ENCODE peak calls at places on chromosomes 16 and 17, in eight cellular contexts. One of them, this sample, is unnamed.

GRCh38 chr17:64281962-64282752 is 19.1 kb upstream of the TEX2 start:
- DNase-seq in fibroblast of lung: peak; percentile 72
- DNase-seq in lower lobe of right lung: peak; percentile 77
- DNase-seq in CD4-positive, alpha-beta T cell: peak; percentile 42
- DNase-seq in A549: peak; percentile 68
- DNase-seq in esophagus squamous epithelium: no peak
- DNase-seq in tibial nerve: peak; percentile 60
- DNase-seq in substantia nigra: peak; percentile 63
- DNase-seq in this sample: peak; percentile 37

GRCh38 chr16:22372882-22373661 is 1.3 kb downstream of the CDR2 start:
- DNase-seq in fibroblast of lung: no peak
- DNase-seq in lower lobe of right lung: no peak
- DNase-seq in CD4-positive, alpha-beta T cell: no peak
- DNase-seq in A549: no peak
- DNase-seq in esophagus squamous epithelium: no peak
- DNase-seq in tibial nerve: no peak
- DNase-seq in substantia nigra: no peak
- DNase-seq in this sample: no peak

GRCh38 chr17:6471531-6472465 is 27.5 kb downstream of the PIMREG start:
- DNase-seq in fibroblast of lung: peak; percentile 70
- DNase-seq in lower lobe of right lung: no peak
- DNase-seq in CD4-positive, alpha-beta T cell: no peak
- DNase-seq in A549: peak; percentile 62
- DNase-seq in esophagus squamous epithelium: no peak
- DNase-seq in tibial nerve: no peak
- DNase-seq in substantia nigra: peak; percentile 82
- DNase-seq in this sample: no peak

GRCh38 chr16:55532227-55532626 is 23.4 kb downstream of the LPCAT2 start:
- DNase-seq in fibroblast of lung: peak; percentile 33
- DNase-seq in lower lobe of right lung: no peak
- DNase-seq in CD4-positive, alpha-beta T cell: no peak
- DNase-seq in A549: no peak
- DNase-seq in esophagus squamous epithelium: no peak
- DNase-seq in tibial nerve: no peak
- DNase-seq in substantia nigra: no peak
- DNase-seq in this sample: no peak

GRCh38 chr16:80680839-80681238 is 123.6 kb downstream of the CDYL2 start:
- DNase-seq in fibroblast of lung: no peak
- DNase-seq in lower lobe of right lung: no peak
- DNase-seq in CD4-positive, alpha-beta T cell: no peak
- DNase-seq in A549: no peak
- DNase-seq in esophagus squamous epithelium: no peak
- DNase-seq in tibial nerve: no peak
- DNase-seq in substantia nigra: no peak
- DNase-seq in this sample: no peak

GRCh38 chr17:12789976-12790805 is 893 bp downstream of the ARHGAP44 start:
- DNase-seq in fibroblast of lung: no peak
- DNase-seq in lower lobe of right lung: no peak
- DNase-seq in CD4-positive, alpha-beta T cell: no peak
- DNase-seq in A549: no peak
- DNase-seq in esophagus squamous epithelium: no peak
- DNase-seq in tibial nerve: no peak
- DNase-seq in substantia nigra: peak; percentile 46
- DNase-seq in this sample: no peak

GRCh38 chr17:14318906-14319205 is 18.0 kb downstream of the HS3ST3B1 start:
- DNase-seq in fibroblast of lung: no peak
- DNase-seq in lower lobe of right lung: no peak
- DNase-seq in CD4-positive, alpha-beta T cell: no peak
- DNase-seq in A549: no peak
- DNase-seq in esophagus squamous epithelium: no peak
- DNase-seq in tibial nerve: no peak
- DNase-seq in substantia nigra: no peak
- DNase-seq in this sample: no peak

GRCh38 chr16:82067810-82068325 is 32.8 kb downstream of the HSD17B2 start:
- DNase-seq in fibroblast of lung: no peak
- DNase-seq in lower lobe of right lung: no peak
- DNase-seq in CD4-positive, alpha-beta T cell: no peak
- DNase-seq in A549: no peak
- DNase-seq in esophagus squamous epithelium: no peak
- DNase-seq in tibial nerve: no peak
- DNase-seq in substantia nigra: no peak
- DNase-seq in this sample: no peak

GRCh38 chr16:29745126-29745852 is 501 bp downstream of the C16orf54 start:
- DNase-seq in fibroblast of lung: no peak
- DNase-seq in lower lobe of right lung: peak; percentile 56
- DNase-seq in CD4-positive, alpha-beta T cell: peak; percentile 54
- DNase-seq in A549: no peak
- DNase-seq in esophagus squamous epithelium: no peak
- DNase-seq in tibial nerve: no peak
- DNase-seq in substantia nigra: no peak
- DNase-seq in this sample: no peak

GRCh38 chr17:8844229-8845218 is 22.9 kb downstream of the PIK3R6 start:
- DNase-seq in fibroblast of lung: no peak
- DNase-seq in lower lobe of right lung: no peak
- DNase-seq in CD4-positive, alpha-beta T cell: no peak
- DNase-seq in A549: no peak
- DNase-seq in esophagus squamous epithelium: no peak
- DNase-seq in tibial nerve: no peak
- DNase-seq in substantia nigra: no peak
- DNase-seq in this sample: no peak

GRCh38 chr17:28759296-28759865 is 15.6 kb downstream of the TRAF4 start:
- DNase-seq in fibroblast of lung: no peak
- DNase-seq in lower lobe of right lung: no peak
- DNase-seq in CD4-positive, alpha-beta T cell: no peak
- DNase-seq in A549: no peak
- DNase-seq in esophagus squamous epithelium: no peak
- DNase-seq in tibial nerve: no peak
- DNase-seq in substantia nigra: peak; percentile 9
- DNase-seq in this sample: no peak

DNA sequence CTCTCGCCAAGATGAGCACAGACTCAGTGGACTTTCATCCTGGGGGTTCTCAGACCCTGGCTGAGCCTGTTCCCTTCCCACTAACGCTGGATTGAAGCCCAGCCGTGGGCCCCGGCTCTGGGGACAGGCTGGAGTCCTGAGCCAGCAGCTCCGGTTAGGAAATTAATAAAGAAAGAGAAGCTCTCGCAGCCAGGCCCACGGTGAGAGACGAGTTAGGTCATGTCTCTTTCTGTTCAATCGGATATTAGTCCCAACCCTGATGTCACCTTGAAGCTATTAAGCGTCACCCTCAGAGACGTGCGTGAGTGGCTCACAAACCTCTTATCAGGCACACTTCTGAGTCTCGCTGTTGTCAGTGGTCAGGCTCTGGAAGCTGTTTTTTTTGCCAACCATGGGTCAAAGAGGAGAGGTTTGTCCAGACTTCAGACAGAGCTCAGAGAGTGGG is 27.0 kb downstream of the MEOX1 start:
- DNase-seq in fibroblast of lung: peak; percentile 43
- DNase-seq in lower lobe of right lung: no peak
- DNase-seq in CD4-positive, alpha-beta T cell: no peak
- DNase-seq in A549: no peak
- DNase-seq in esophagus squamous epithelium: no peak
- DNase-seq in tibial nerve: no peak
- DNase-seq in substantia nigra: no peak
- DNase-seq in this sample: peak; percentile 49
- H3K27ac ChIP-seq in fibroblast of lung: no peak overlapping the region
- H3K27ac ChIP-seq in lower lobe of right lung: no peak overlapping the region
- H3K27ac ChIP-seq in CD4-positive, alpha-beta T cell: no peak overlapping the region
- H3K27ac ChIP-seq in A549: no peak overlapping the region
- H3K27ac ChIP-seq in esophagus squamous epithelium: peak overlapping the region; percentile 52
- H3K27ac ChIP-seq in tibial nerve: peak overlapping the region; percentile 23
- H3K27ac ChIP-seq in substantia nigra: no peak overlapping the region
- H3K27ac ChIP-seq in this sample: peak overlapping the region; percentile 30

GRCh38 chr17:60577147-60577925 is 22.7 kb upstream of the PPM1D start:
- DNase-seq in fibroblast of lung: peak; percentile 47
- DNase-seq in lower lobe of right lung: no peak
- DNase-seq in CD4-positive, alpha-beta T cell: no peak
- DNase-seq in A549: no peak
- DNase-seq in esophagus squamous epithelium: no peak
- DNase-seq in tibial nerve: peak; percentile 41
- DNase-seq in substantia nigra: peak; percentile 35
- DNase-seq in this sample: no peak

GRCh38 chr17:60579090-60579489 is 20.9 kb upstream of the PPM1D start:
- DNase-seq in fibroblast of lung: peak; percentile 18
- DNase-seq in lower lobe of right lung: no peak
- DNase-seq in CD4-positive, alpha-beta T cell: no peak
- DNase-seq in A549: no peak
- DNase-seq in esophagus squamous epithelium: no peak
- DNase-seq in tibial nerve: no peak
- DNase-seq in substantia nigra: no peak
- DNase-seq in this sample: no peak

GRCh38 chr17:60573139-60573975 is 26.6 kb upstream of the PPM1D start:
- DNase-seq in fibroblast of lung: peak; percentile 91
- DNase-seq in lower lobe of right lung: no peak
- DNase-seq in CD4-positive, alpha-beta T cell: no peak
- DNase-seq in A549: no peak
- DNase-seq in esophagus squamous epithelium: no peak
- DNase-seq in tibial nerve: no peak
- DNase-seq in substantia nigra: no peak
- DNase-seq in this sample: no peak
- H3K27ac ChIP-seq in fibroblast of lung: no peak overlapping the region
- H3K27ac ChIP-seq in lower lobe of right lung: peak overlapping the region; percentile 66
- H3K27ac ChIP-seq in CD4-positive, alpha-beta T cell: no peak overlapping the region
- H3K27ac ChIP-seq in A549: no peak overlapping the region
- H3K27ac ChIP-seq in esophagus squamous epithelium: peak overlapping the region; percentile 75
- H3K27ac ChIP-seq in tibial nerve: peak overlapping the region; percentile 75
- H3K27ac ChIP-seq in substantia nigra: no peak overlapping the region
- H3K27ac ChIP-seq in this sample: peak overlapping the region; percentile 46

GRCh38 chr17:37697331-37697730 is 47.5 kb downstream of the HNF1B start:
- DNase-seq in fibroblast of lung: no peak
- DNase-seq in lower lobe of right lung: no peak
- DNase-seq in CD4-positive, alpha-beta T cell: no peak
- DNase-seq in A549: no peak
- DNase-seq in esophagus squamous epithelium: no peak
- DNase-seq in tibial nerve: no peak
- DNase-seq in substantia nigra: no peak
- DNase-seq in this sample: no peak

GRCh38 chr17:37698856-37699255 is 46.0 kb downstream of the HNF1B start:
- DNase-seq in fibroblast of lung: no peak
- DNase-seq in lower lobe of right lung: no peak
- DNase-seq in CD4-positive, alpha-beta T cell: no peak
- DNase-seq in A549: no peak
- DNase-seq in esophagus squamous epithelium: no peak
- DNase-seq in tibial nerve: no peak
- DNase-seq in substantia nigra: no peak
- DNase-seq in this sample: no peak

GRCh38 chr17:37696366-37696765 is 48.5 kb downstream of the HNF1B start:
- DNase-seq in fibroblast of lung: no peak
- DNase-seq in lower lobe of right lung: no peak
- DNase-seq in CD4-positive, alpha-beta T cell: no peak
- DNase-seq in A549: no peak
- DNase-seq in esophagus squamous epithelium: no peak
- DNase-seq in tibial nerve: no peak
- DNase-seq in substantia nigra: no peak
- DNase-seq in this sample: no peak

GRCh38 chr17:37699285-37699973 is 45.4 kb downstream of the HNF1B start:
- DNase-seq in fibroblast of lung: peak; percentile 63
- DNase-seq in lower lobe of right lung: no peak
- DNase-seq in CD4-positive, alpha-beta T cell: no peak
- DNase-seq in A549: no peak
- DNase-seq in esophagus squamous epithelium: no peak
- DNase-seq in tibial nerve: no peak
- DNase-seq in substantia nigra: no peak
- DNase-seq in this sample: no peak

GRCh38 chr17:37698132-37698615 is 46.7 kb downstream of the HNF1B start:
- DNase-seq in fibroblast of lung: peak; percentile 77
- DNase-seq in lower lobe of right lung: no peak
- DNase-seq in CD4-positive, alpha-beta T cell: no peak
- DNase-seq in A549: peak; percentile 58
- DNase-seq in esophagus squamous epithelium: no peak
- DNase-seq in tibial nerve: no peak
- DNase-seq in substantia nigra: no peak
- DNase-seq in this sample: no peak
- H3K27ac ChIP-seq in fibroblast of lung: no peak overlapping the region
- H3K27ac ChIP-seq in lower lobe of right lung: no peak overlapping the region
- H3K27ac ChIP-seq in CD4-positive, alpha-beta T cell: no peak overlapping the region
- H3K27ac ChIP-seq in A549: no peak overlapping the region
- H3K27ac ChIP-seq in esophagus squamous epithelium: no peak overlapping the region
- H3K27ac ChIP-seq in tibial nerve: no peak overlapping the region
- H3K27ac ChIP-seq in substantia nigra: no peak overlapping the region
- H3K27ac ChIP-seq in this sample: no peak overlapping the region

GRCh38 chr17:4520881-4521600 is 22.4 kb downstream of the SPNS2 start:
- DNase-seq in fibroblast of lung: no peak
- DNase-seq in lower lobe of right lung: peak; percentile 86
- DNase-seq in CD4-positive, alpha-beta T cell: no peak
- DNase-seq in A549: no peak
- DNase-seq in esophagus squamous epithelium: no peak
- DNase-seq in tibial nerve: no peak
- DNase-seq in substantia nigra: no peak
- DNase-seq in this sample: no peak

GRCh38 chr17:4519361-4519788 is 20.7 kb downstream of the SPNS2 start:
- DNase-seq in fibroblast of lung: no peak
- DNase-seq in lower lobe of right lung: peak; percentile 86
- DNase-seq in CD4-positive, alpha-beta T cell: no peak
- DNase-seq in A549: no peak
- DNase-seq in esophagus squamous epithelium: no peak
- DNase-seq in tibial nerve: no peak
- DNase-seq in substantia nigra: peak; percentile 39
- DNase-seq in this sample: no peak

GRCh38 chr17:4522661-4523060 is 24.0 kb downstream of the SPNS2 start:
- DNase-seq in fibroblast of lung: no peak
- DNase-seq in lower lobe of right lung: no peak
- DNase-seq in CD4-positive, alpha-beta T cell: no peak
- DNase-seq in A549: no peak
- DNase-seq in esophagus squamous epithelium: no peak
- DNase-seq in tibial nerve: no peak
- DNase-seq in substantia nigra: no peak
- DNase-seq in this sample: no peak

GRCh38 chr17:4518901-4519300 is 20.2 kb downstream of the SPNS2 start:
- DNase-seq in fibroblast of lung: no peak
- DNase-seq in lower lobe of right lung: no peak
- DNase-seq in CD4-positive, alpha-beta T cell: no peak
- DNase-seq in A549: no peak
- DNase-seq in esophagus squamous epithelium: no peak
- DNase-seq in tibial nerve: no peak
- DNase-seq in substantia nigra: no peak
- DNase-seq in this sample: no peak

DNA sequence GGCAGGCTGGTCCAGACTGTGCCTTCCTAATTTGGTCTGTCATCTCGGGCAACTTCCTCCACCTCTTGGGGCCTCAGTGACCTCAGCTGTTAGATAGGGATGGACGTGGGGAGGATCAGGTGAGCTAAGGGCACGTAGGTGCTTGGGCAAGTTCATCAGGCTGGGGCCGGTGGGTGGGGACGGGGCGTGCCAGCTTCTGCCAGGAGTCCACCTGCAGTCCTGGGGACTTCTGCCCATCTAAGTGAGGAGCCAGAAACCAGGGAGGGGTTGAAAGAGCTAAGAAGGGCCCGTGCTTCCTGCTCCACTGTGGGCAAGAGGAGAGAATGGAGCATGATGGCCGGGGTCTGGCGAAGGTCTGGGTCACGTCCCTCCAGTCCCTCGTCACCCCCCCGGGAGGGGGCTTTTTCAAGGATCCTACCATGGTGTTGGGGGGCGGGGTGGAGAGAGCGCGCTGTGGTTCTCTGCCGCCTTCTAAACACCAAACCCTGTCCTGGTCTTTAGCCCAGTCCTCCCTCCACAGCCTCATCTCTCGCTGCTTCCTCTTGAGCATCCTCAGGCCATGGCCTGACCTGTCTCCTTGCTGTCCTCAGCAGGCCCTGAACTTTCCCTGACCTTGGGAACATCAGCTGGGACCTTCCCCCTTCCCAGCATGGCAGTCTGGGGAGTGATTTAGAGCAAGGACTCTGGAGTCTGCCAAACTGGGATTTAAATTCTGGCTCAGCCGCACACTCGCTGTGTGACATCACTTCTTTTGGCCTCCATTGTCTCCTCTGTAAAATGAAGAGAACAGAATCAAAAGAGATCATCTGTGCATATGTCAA is 21.6 kb downstream of the SPNS2 start:
- DNase-seq in fibroblast of lung: no peak
- DNase-seq in lower lobe of right lung: no peak
- DNase-seq in CD4-positive, alpha-beta T cell: no peak
- DNase-seq in A549: no peak
- DNase-seq in esophagus squamous epithelium: no peak
- DNase-seq in tibial nerve: no peak
- DNase-seq in substantia nigra: no peak
- DNase-seq in this sample: no peak
- H3K27ac ChIP-seq in fibroblast of lung: no peak overlapping the region
- H3K27ac ChIP-seq in lower lobe of right lung: peak overlapping the region; percentile 90
- H3K27ac ChIP-seq in CD4-positive, alpha-beta T cell: no peak overlapping the region
- H3K27ac ChIP-seq in A549: no peak overlapping the region
- H3K27ac ChIP-seq in esophagus squamous epithelium: peak overlapping the region; percentile 93
- H3K27ac ChIP-seq in tibial nerve: peak overlapping the region; percentile 81
- H3K27ac ChIP-seq in substantia nigra: peak overlapping the region; percentile 90
- H3K27ac ChIP-seq in this sample: peak overlapping the region; percentile 63

This sample was measured in psoas muscle.